ENCODE peak calls at places on chromosomes 4 and X, in five cellular contexts. I is bronchial epithelial cell, B is pancreas, R is choroid plexus epithelial cell, X is GM12878. M is an unnamed sample.

GRCh38 chr4:108060164-108060563 is 70.5 kb downstream of the HADH start:
- DNase-seq in I (peak), R (peak), B (peak), X (no peak), M (no peak)

GRCh38 chr4:105996845-105997244 is 101.6 kb downstream of the NPNT start:
- DNase-seq in I (no peak), R (no peak), B (no peak), X (no peak), M (no peak)

GRCh38 chr4:42306221-42307109 is 90.8 kb upstream of the SHISA3 start:
- DNase-seq in X (no peak), B (no peak), R (no peak), I (no peak), M (no peak)

GRCh38 chr4:41339812-41340809 is 83.4 kb downstream of the UCHL1 start:
- DNase-seq in I (no peak), R (peak), X (no peak), B (peak), M (no peak)

GRCh38 chr4:186192068-186192751 is 843 bp downstream of the CYP4V2 start:
- DNase-seq in X (no peak), B (peak), R (peak), I (peak), M (no peak)

GRCh38 chrX:137171626-137172025 is 137.8 kb upstream of the GPR101 start:
- DNase-seq in X (no peak), I (no peak), B (no peak), R (no peak), M (no peak)

GRCh38 chr4:37232315-37232714 is 12.2 kb upstream of the NWD2 start:
- DNase-seq in X (no peak), B (no peak), I (no peak), R (no peak), M (no peak)

GRCh38 chr4:182391111-182391684 is 148.0 kb downstream of the TENM3 start:
- DNase-seq in I (no peak), X (no peak), B (no peak), R (no peak), M (no peak)

GRCh38 chr4:98663226-98664006 is 5.0 kb upstream of the TSPAN5 start:
- DNase-seq in B (no peak), X (peak), I (peak), R (no peak), M (peak)

GRCh38 chr4:77232653-77233052 is 75.6 kb downstream of the CCNG2 start:
- DNase-seq in B (no peak), I (peak), R (peak), X (no peak), M (no peak)

GRCh38 chr4:56506110-56506705 is 617 bp downstream of the ARL9 start:
- DNase-seq in R (peak), I (no peak), X (no peak), B (no peak), M (no peak)

GRCh38 chr4:167779280-167779679 is 313.1 kb upstream of the ANXA10 start:
- DNase-seq in I (no peak), X (no peak), R (peak), B (no peak), M (no peak)

GRCh38 chr4:37873383-37873782 is 17.5 kb upstream of the TBC1D1 start:
- DNase-seq in X (no peak), I (peak), R (peak), B (no peak), M (no peak)

GRCh38 chr4:1666391-1666790 is 17.7 kb downstream of the FAM53A start:
- DNase-seq in B (no peak), R (no peak), I (no peak), X (no peak), M (no peak)

GRCh38 chrX:18353931-18354368 is 538 bp downstream of the SCML2 start:
- DNase-seq in B (peak), X (no peak), I (no peak), R (no peak), M (no peak)

GRCh38 chr4:164943192-164943591 is 34.3 kb downstream of the TRIM61 start:
- DNase-seq in R (no peak), X (no peak), I (no peak), B (no peak), M (no peak)

GRCh38 chrX:20585782-20586181 is 319.1 kb upstream of the RPS6KA3 start:
- DNase-seq in R (peak), B (no peak), X (no peak), I (no peak), M (no peak)

GRCh38 chrX:119622356-119623232 is 16.4 kb upstream of the NKRF start:
- DNase-seq in X (no peak), B (no peak), R (peak), I (no peak), M (no peak)

GRCh38 chrX:23871905-23872546 is 35.7 kb downstream of the APOO start:
- DNase-seq in B (no peak), I (no peak), R (no peak), X (no peak), M (no peak)

GRCh38 chr4:42364654-42365053 is 32.6 kb upstream of the SHISA3 start:
- DNase-seq in B (no peak), X (no peak), R (no peak), I (no peak), M (no peak)

GRCh38 chr4:56655209-56655626 is 25.9 kb downstream of the HOPX start:
- DNase-seq in I (no peak), B (no peak), R (no peak), X (no peak), M (no peak)

GRCh38 chrX:13750204-13750603 is 15.7 kb downstream of the OFD1 start:
- DNase-seq in X (no peak), B (no peak), R (peak), I (peak), M (no peak)

GRCh38 chrX:141467442-141467841 is 117.1 kb downstream of the SPANXA1 start:
- DNase-seq in B (no peak), R (peak), X (no peak), I (peak), M (no peak)

GRCh38 chr4:126661194-126661593 is 971.6 kb upstream of the INTU start:
- DNase-seq in X (no peak), R (peak), B (no peak), I (no peak), M (no peak)

GRCh38 chrX:15816886-15817285 is 26.6 kb downstream of the ZRSR2 start:
- DNase-seq in R (no peak), B (no peak), I (no peak), X (peak), M (no peak)

GRCh38 chr4:145583656-145584055 is 35.5 kb upstream of the MMAA start:
- DNase-seq in X (no peak), R (no peak), I (no peak), B (no peak), M (no peak)

GRCh38 chr4:101192244-101192643 is 155.1 kb downstream of the PPP3CA start:
- DNase-seq in B (no peak), I (no peak), R (no peak), X (no peak), M (no peak)

GRCh38 chr4:9765091-9765490 is 16.3 kb upstream of the DRD5 start:
- DNase-seq in I (peak), X (no peak), B (no peak), R (peak), M (no peak)
- TF ChIP-seq CTCF in I (peak), X (peak), B (no peak), R (peak), M (peak)

GRCh38 chr4:140012688-140013087 is 141.3 kb downstream of the MAML3 start:
- DNase-seq in B (peak), X (no peak), R (peak), I (peak), M (no peak)
- H3K4me3 ChIP-seq in B (no peak), X (no peak), R (no peak), I (no peak), M (no peak)

GRCh38 chrX:42714981-42715688 is 62.8 kb downstream of the PPP1R2C start:
- DNase-seq in R (peak), B (peak), X (no peak), I (peak), M (no peak)
- TF ChIP-seq CTCF in R (peak), B (no peak), X (peak), I (peak), M (peak)

GRCh38 chr4:75940692-75941253 is at the start of gene NAAA:
- DNase-seq in B (peak), X (no peak), I (peak), R (peak), M (no peak)

GRCh38 chr4:75935628-75936027 is 5.2 kb downstream of the NAAA start:
- DNase-seq in I (no peak), X (no peak), B (no peak), R (no peak), M (no peak)

DNA sequence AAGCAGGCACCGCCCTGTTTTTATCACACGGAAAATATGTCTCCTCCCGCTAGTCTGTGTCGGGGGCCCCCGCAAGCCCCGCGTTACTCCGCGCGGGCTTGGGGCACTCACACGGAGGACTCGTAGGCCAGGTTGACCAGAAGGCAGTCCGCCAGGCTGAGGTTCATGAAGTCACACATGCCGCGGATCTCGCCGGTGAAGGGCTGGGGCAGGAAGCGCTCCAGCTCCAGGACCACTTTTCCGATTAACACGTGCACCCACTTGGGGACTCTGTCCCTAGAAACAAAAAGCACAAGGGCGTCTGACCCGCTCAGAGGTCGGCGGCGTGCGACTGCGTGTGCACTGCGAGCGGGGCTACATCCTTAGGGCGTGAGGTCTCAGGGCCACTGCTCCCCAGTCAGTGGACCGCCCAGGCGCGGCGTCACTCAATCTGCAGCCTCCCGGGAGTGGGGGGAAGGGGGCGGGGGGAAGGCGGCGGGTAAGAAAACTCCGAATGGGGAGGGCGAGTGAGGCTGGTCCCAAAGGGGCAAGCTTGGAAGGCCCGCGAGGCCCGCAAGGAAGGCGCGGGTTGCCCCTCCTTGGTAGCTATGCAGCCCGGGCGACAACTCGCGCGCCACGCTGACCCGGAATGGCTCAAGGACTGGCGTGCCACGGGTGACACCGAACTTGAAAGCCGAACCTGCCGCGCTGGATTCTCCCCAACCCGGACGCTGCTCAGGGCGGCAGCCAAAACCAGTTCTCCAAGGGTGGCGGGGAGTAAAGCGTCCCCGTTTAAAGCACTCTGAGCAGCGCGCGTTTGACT is 722 bp downstream of the NAAA start:
- DNase-seq in R (peak), X (no peak), B (peak), I (peak), M (no peak)
- H3K4me3 ChIP-seq in R (peak), X (peak), B (peak), I (peak), M (peak)

GRCh38 chr4:15934259-15934658 is 4.3 kb downstream of the FGFBP1 start:
- DNase-seq in B (no peak), I (peak), R (no peak), X (no peak), M (no peak)
- TF ChIP-seq CTCF in B (no peak), I (no peak), R (no peak), X (no peak), M (no peak)

DNA sequence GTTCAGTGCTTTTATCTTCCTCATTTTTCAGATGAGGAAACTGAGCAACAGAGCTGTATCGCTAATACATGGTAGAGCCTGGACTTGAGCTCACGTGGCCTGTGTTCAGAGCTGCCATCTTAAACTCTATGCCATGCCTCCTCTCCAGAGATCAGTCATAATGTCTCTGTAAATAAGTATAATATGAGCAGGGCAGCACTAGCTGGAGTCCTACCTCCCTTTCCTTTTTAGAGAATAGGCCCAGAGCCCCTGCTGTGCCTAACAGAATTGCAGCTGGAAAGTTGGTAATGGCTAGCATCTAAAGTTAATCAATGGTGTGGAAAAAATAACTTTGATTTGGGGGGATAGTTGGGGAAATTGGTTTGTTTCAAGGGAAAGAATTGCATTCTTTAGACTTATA is 20.4 kb downstream of the CASP6 start:
- DNase-seq in R (no peak), I (no peak), B (no peak), X (no peak), M (no peak)
- H3K4me3 ChIP-seq in R (no peak), I (no peak), B (no peak), X (no peak), M (no peak)

GRCh38 chr4:46886711-46887110 is 22.3 kb downstream of the COX7B2 start:
- DNase-seq in I (peak), X (no peak), B (no peak), R (peak), M (no peak)
- TF ChIP-seq CTCF in I (no peak), X (no peak), B (no peak), R (peak), M (no peak)